ENCODE peak calls at places on chromosomes 12 and 14, in five cellular contexts. H is colonic mucosa, U is heart left ventricle, F is mammary epithelial cell, S is psoas muscle. T is an unnamed sample. For H3K27me3, the result is how much of the 10 kb centered on the place peaks cover.

GRCh38 chr14:91229743-91230200 is 14.7 kb downstream of the GPR68 start:
- DNase-seq in H (no peak), U (no peak), F (peak), S (no peak), T (peak)

GRCh38 chr14:77883479-77884238 is 83.8 kb downstream of the ADCK1 start:
- DNase-seq in H (no peak), U (no peak), F (no peak), S (no peak), T (no peak)

GRCh38 chr12:47787596-47788319 is 14.7 kb downstream of the SLC48A1 start:
- DNase-seq in H (no peak), U (no peak), F (no peak), S (no peak), T (no peak)

GRCh38 chr12:101713930-101714329 is 16.5 kb downstream of the CHPT1 start:
- DNase-seq in H (no peak), U (no peak), F (no peak), S (no peak), T (no peak)

GRCh38 chr14:99554757-99555531 is 49.1 kb downstream of the CCDC85C start:
- DNase-seq in H (no peak), U (no peak), F (peak), S (no peak), T (no peak)

GRCh38 chr14:82411373-82411772 is 877.7 kb upstream of the SEL1L start:
- DNase-seq in H (no peak), U (no peak), F (no peak), S (no peak), T (no peak)

GRCh38 chr14:89349196-89350008 is 67.6 kb downstream of the FOXN3 start:
- DNase-seq in H (peak), U (no peak), F (no peak), S (peak), T (no peak)

GRCh38 chr12:14999421-15000047 is 26.7 kb downstream of the PDE6H start:
- DNase-seq in H (no peak), U (no peak), F (peak), S (no peak), T (no peak)

GRCh38 chr14:91980157-91980556 is 32.7 kb upstream of the FBLN5 start:
- DNase-seq in H (no peak), U (no peak), F (peak), S (no peak), T (no peak)

GRCh38 chr12:90216815-90217214 is 508.2 kb upstream of the ATP2B1 start:
- DNase-seq in H (no peak), U (peak), F (peak), S (no peak), T (no peak)

GRCh38 chr12:109641422-109641821 is 67.8 kb downstream of the MVK start:
- DNase-seq in H (no peak), U (no peak), F (no peak), S (no peak), T (no peak)

GRCh38 chr14:101538865-101539264 is 22.4 kb upstream of the DIO3 start:
- DNase-seq in H (no peak), U (no peak), F (no peak), S (no peak), T (no peak)

GRCh38 chr14:64880382-64881121 is 845 bp upstream of the SPTB start:
- DNase-seq in H (peak), U (peak), F (peak), S (peak), T (peak)

GRCh38 chr14:64879635-64880381 is at the start of gene SPTB:
- DNase-seq in H (peak), U (peak), F (no peak), S (peak), T (peak)

GRCh38 chr14:64873506-64874220 is 6.0 kb downstream of the SPTB start:
- DNase-seq in H (no peak), U (no peak), F (no peak), S (no peak), T (no peak)

GRCh38 chr14:64875350-64875749 is 4.4 kb downstream of the SPTB start:
- DNase-seq in H (no peak), U (no peak), F (no peak), S (no peak), T (no peak)

GRCh38 chr14:64878775-64879634 is 702 bp downstream of the SPTB start:
- DNase-seq in H (peak), U (peak), F (no peak), S (peak), T (no peak)
- H3K27me3 ChIP-seq in H (under half), U (under half), F (under half), S (under half), T (under half)

GRCh38 chr12:77940566-77940965 is 109.9 kb downstream of the NAV3 start:
- DNase-seq in H (no peak), U (no peak), F (peak), S (no peak), T (no peak)
- H3K4me3 ChIP-seq in H (no peak), U (no peak), F (peak), S (no peak), T (no peak)

GRCh38 chr12:106248177-106248848 is 493 bp upstream of the CKAP4 start:
- DNase-seq in H (peak), U (peak), F (peak), S (peak), T (no peak)

GRCh38 chr12:106248849-106249371 is 1.1 kb upstream of the CKAP4 start:
- DNase-seq in H (peak), U (no peak), F (peak), S (no peak), T (peak)

GRCh38 chr12:106245767-106246166 is 2.1 kb downstream of the CKAP4 start:
- DNase-seq in H (peak), U (peak), F (no peak), S (peak), T (no peak)

GRCh38 chr12:106247731-106248176 is at the start of gene CKAP4:
- DNase-seq in H (peak), U (peak), F (peak), S (peak), T (peak)

DNA sequence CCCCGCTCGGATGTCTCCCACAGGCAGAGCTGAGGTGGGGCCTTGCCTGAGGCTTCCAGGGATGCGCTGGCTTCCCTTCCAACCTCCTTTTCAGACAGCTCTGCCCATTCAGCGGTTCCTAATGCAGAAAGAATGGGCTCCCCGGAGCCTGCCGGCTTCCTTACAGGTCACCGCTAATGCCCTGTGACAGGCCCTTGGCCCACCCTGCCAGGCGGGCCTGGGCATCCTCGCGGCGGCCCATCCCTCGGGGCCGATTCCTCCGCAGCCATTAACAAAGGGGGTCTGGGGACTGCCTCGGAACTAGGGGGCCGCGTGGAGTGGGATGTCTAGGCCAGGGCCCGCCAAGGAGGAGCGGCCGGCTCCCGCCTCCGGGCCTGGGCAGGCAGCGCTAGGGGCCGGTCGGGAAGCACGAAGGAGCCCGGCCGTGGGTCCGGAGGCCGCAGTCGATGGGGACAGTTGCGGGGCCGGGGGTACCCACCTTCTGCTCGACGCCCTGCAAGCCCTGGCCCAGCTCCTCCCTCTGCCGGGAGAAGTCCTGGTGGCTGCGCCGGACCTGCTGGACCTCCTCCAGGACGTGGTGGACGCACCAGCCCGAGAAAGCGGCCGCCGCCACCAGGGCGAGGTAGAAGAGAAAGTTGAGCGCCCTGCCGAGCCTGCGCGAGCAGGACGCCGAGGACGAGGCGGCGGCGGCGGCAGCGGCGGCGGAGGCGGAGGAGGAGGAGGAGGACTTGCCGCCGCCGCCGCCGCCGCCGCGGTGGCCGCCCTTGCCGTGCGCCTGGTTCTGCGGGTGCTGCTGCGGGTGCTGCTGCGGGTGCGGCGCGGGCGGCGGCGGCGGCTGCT is 709 bp downstream of the CKAP4 start:
- DNase-seq in H (peak), U (peak), F (peak), S (peak), T (peak)
- H3K27ac ChIP-seq in H (peak), U (peak), F (peak), S (peak), T (peak)

GRCh38 chr12:22648668-22649067 is 23.7 kb downstream of the ETNK1 start:
- DNase-seq in H (no peak), U (no peak), F (no peak), S (no peak), T (no peak)

GRCh38 chr12:22656835-22657234 is 31.9 kb downstream of the ETNK1 start:
- DNase-seq in H (no peak), U (no peak), F (peak), S (no peak), T (no peak)

GRCh38 chr12:22653790-22654189 is 28.8 kb downstream of the ETNK1 start:
- DNase-seq in H (no peak), U (no peak), F (peak), S (no peak), T (no peak)

GRCh38 chr12:22656376-22656775 is 31.4 kb downstream of the ETNK1 start:
- DNase-seq in H (no peak), U (no peak), F (no peak), S (no peak), T (no peak)

DNA sequence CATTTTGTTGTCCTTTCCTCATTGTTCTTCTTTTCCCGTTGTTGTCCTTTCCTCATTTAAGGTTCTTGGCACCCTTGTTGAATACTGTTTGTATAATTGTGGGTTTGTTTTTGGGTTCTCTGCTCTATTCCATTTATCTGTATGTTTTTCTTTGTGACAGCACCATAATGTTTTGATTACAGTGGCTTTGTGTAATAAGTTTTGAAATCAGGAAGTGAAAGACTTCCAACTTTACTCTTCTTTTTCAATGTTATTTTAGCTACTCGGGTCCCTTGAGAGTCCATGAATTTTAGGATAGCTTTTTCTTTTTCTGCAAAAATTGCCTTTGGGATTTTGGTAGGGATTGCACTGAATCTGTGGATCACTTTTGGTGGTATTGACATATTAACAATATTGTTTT is 28.1 kb downstream of the ETNK1 start:
- DNase-seq in H (no peak), U (no peak), F (no peak), S (no peak), T (no peak)
- H3K27me3 ChIP-seq in H (under half), U (under half), F (under half), S (under half), T (under half)

DNA sequence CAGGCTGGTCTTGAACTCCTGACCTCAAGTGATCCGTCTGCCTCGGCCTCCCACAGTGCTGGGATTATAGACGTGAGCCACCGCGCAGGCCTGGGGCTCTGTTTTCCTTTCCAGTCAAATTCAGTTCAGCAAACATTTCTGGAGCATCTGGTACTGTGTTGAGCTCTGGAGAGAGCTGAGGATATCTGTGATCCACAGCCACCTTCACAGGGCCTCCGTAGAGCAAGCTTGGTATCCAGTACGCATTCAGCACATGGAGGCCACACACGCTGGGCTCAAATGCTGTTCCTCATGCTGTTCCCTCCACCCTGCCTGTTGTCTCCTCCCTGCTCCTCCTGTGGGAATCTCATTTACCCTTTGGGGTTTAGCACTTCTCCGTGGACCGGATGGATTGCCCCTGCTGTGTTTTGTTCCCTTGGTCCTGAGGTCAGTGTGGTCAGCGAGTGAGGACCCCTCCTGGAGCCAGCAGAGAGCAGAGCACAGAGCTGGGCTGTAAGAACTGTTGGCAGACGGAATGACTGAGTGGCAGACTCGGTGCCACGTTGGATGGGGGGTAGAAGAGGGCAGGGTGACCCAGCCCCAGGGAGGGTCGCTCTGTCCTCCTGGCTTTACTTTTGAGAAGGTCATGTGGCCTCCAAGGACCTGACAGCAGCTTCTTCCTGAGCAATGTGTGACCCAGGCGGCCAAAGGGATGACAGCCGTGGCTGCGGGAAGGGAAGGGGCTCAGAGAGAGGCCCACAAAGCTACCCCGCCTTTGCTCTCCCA is 891 bp downstream of the RPS6KL1 start:
- DNase-seq in H (no peak), U (no peak), F (no peak), S (no peak), T (no peak)
- H3K4me3 ChIP-seq in H (peak), U (peak), F (no peak), S (peak), T (no peak)

GRCh38 chr14:20630340-20631022 is 11.0 kb downstream of the OR6S1 start:
- DNase-seq in H (peak), U (no peak), F (peak), S (no peak), T (no peak)
- H3K27ac ChIP-seq in H (no peak), U (no peak), F (no peak), S (no peak), T (no peak)

DNA sequence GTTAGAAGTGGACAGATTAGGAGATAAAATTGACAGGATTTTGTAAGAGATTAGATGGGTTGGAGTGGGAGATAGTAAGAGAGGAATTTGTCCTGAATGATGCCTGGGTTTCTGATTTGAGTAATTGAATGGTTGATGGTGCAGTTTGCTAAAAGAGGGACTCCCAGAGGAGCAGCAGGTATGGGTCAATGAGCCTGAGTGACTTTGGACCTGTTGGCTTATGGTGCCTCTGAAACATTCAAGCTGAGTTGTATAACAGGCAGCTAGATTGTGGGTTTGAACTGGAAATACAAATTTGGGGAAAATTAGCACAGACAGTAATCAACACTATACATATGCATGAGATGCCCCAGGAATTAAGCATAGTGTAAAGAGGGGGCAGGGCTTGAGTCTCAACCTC is 16.7 kb upstream of the SYNDIG1L start:
- DNase-seq in H (no peak), U (no peak), F (no peak), S (no peak), T (no peak)
- H3K27me3 ChIP-seq in H (under half), U (under half), F (under half), S (under half), T (under half)

T was measured in CD4-positive, CD25-positive, alpha-beta regulatory T cell.